ENCODE peak calls at places on chromosomes 1 and 21, in seven cellular contexts. One of them, this sample, is unnamed.

GRCh38 chr1:68111804-68112436 is 61.5 kb upstream of the DIRAS3 start:
- DNase-seq in memory B cell: no peak
- DNase-seq in T-helper 2 cell: no peak
- DNase-seq in NCI-H2171 treated with DMSO at 0.1 percent for 48 hours: peak
- DNase-seq in NCI-H446 treated with DMSO at 0.1 percent for 48 hours: peak
- DNase-seq in activated T-cell treated with anti-CD3 and anti-CD28 coated beads, Interleukin-2, amount 50 U/mL, for 72 hours: no peak
- DNase-seq in OCI-LY7: no peak
- DNase-seq in this sample: peak

GRCh38 chr1:100791586-100791985 is 72.0 kb downstream of the VCAM1 start:
- DNase-seq in memory B cell: no peak
- DNase-seq in T-helper 2 cell: no peak
- DNase-seq in NCI-H2171 treated with DMSO at 0.1 percent for 48 hours: no peak
- DNase-seq in NCI-H446 treated with DMSO at 0.1 percent for 48 hours: no peak
- DNase-seq in activated T-cell treated with anti-CD3 and anti-CD28 coated beads, Interleukin-2, amount 50 U/mL, for 72 hours: no peak
- DNase-seq in OCI-LY7: no peak
- DNase-seq in this sample: no peak

GRCh38 chr1:101474039-101474665 is 237.3 kb downstream of the S1PR1 start:
- DNase-seq in memory B cell: no peak
- DNase-seq in T-helper 2 cell: no peak
- DNase-seq in NCI-H2171 treated with DMSO at 0.1 percent for 48 hours: peak
- DNase-seq in NCI-H446 treated with DMSO at 0.1 percent for 48 hours: peak
- DNase-seq in activated T-cell treated with anti-CD3 and anti-CD28 coated beads, Interleukin-2, amount 50 U/mL, for 72 hours: no peak
- DNase-seq in OCI-LY7: peak
- DNase-seq in this sample: peak

GRCh38 chr1:4778056-4778455 is 123.6 kb downstream of the AJAP1 start:
- DNase-seq in memory B cell: no peak
- DNase-seq in T-helper 2 cell: no peak
- DNase-seq in NCI-H2171 treated with DMSO at 0.1 percent for 48 hours: no peak
- DNase-seq in NCI-H446 treated with DMSO at 0.1 percent for 48 hours: no peak
- DNase-seq in activated T-cell treated with anti-CD3 and anti-CD28 coated beads, Interleukin-2, amount 50 U/mL, for 72 hours: no peak
- DNase-seq in OCI-LY7: peak
- DNase-seq in this sample: no peak

GRCh38 chr1:91792393-91793032 is 93.4 kb downstream of the TGFBR3 start:
- DNase-seq in memory B cell: no peak
- DNase-seq in T-helper 2 cell: no peak
- DNase-seq in NCI-H2171 treated with DMSO at 0.1 percent for 48 hours: no peak
- DNase-seq in NCI-H446 treated with DMSO at 0.1 percent for 48 hours: no peak
- DNase-seq in activated T-cell treated with anti-CD3 and anti-CD28 coated beads, Interleukin-2, amount 50 U/mL, for 72 hours: no peak
- DNase-seq in OCI-LY7: peak
- DNase-seq in this sample: no peak

GRCh38 chr1:157081717-157082116 is 17.9 kb downstream of the ETV3L start:
- DNase-seq in memory B cell: no peak
- DNase-seq in T-helper 2 cell: no peak
- DNase-seq in NCI-H2171 treated with DMSO at 0.1 percent for 48 hours: no peak
- DNase-seq in NCI-H446 treated with DMSO at 0.1 percent for 48 hours: peak
- DNase-seq in activated T-cell treated with anti-CD3 and anti-CD28 coated beads, Interleukin-2, amount 50 U/mL, for 72 hours: no peak
- DNase-seq in OCI-LY7: no peak
- DNase-seq in this sample: no peak

GRCh38 chr1:195376190-195376589 is 1232.0 kb downstream of the KCNT2 start:
- DNase-seq in memory B cell: no peak
- DNase-seq in T-helper 2 cell: no peak
- DNase-seq in NCI-H2171 treated with DMSO at 0.1 percent for 48 hours: no peak
- DNase-seq in NCI-H446 treated with DMSO at 0.1 percent for 48 hours: no peak
- DNase-seq in activated T-cell treated with anti-CD3 and anti-CD28 coated beads, Interleukin-2, amount 50 U/mL, for 72 hours: no peak
- DNase-seq in OCI-LY7: peak
- DNase-seq in this sample: peak

GRCh38 chr1:241513378-241513777 is 6.2 kb downstream of the FH start:
- DNase-seq in memory B cell: no peak
- DNase-seq in T-helper 2 cell: no peak
- DNase-seq in NCI-H2171 treated with DMSO at 0.1 percent for 48 hours: no peak
- DNase-seq in NCI-H446 treated with DMSO at 0.1 percent for 48 hours: no peak
- DNase-seq in activated T-cell treated with anti-CD3 and anti-CD28 coated beads, Interleukin-2, amount 50 U/mL, for 72 hours: no peak
- DNase-seq in OCI-LY7: no peak
- DNase-seq in this sample: no peak

GRCh38 chr1:12102066-12102465 is 39.0 kb downstream of the TNFRSF8 start:
- DNase-seq in memory B cell: no peak
- DNase-seq in T-helper 2 cell: no peak
- DNase-seq in NCI-H2171 treated with DMSO at 0.1 percent for 48 hours: no peak
- DNase-seq in NCI-H446 treated with DMSO at 0.1 percent for 48 hours: no peak
- DNase-seq in activated T-cell treated with anti-CD3 and anti-CD28 coated beads, Interleukin-2, amount 50 U/mL, for 72 hours: no peak
- DNase-seq in OCI-LY7: no peak
- DNase-seq in this sample: no peak

GRCh38 chr1:183246436-183246835 is 60.4 kb downstream of the LAMC2 start:
- DNase-seq in memory B cell: no peak
- DNase-seq in T-helper 2 cell: no peak
- DNase-seq in NCI-H2171 treated with DMSO at 0.1 percent for 48 hours: no peak
- DNase-seq in NCI-H446 treated with DMSO at 0.1 percent for 48 hours: no peak
- DNase-seq in activated T-cell treated with anti-CD3 and anti-CD28 coated beads, Interleukin-2, amount 50 U/mL, for 72 hours: no peak
- DNase-seq in OCI-LY7: no peak
- DNase-seq in this sample: no peak

GRCh38 chr1:36457691-36458090 is 6.5 kb downstream of the MRPS15 start:
- DNase-seq in memory B cell: no peak
- DNase-seq in T-helper 2 cell: no peak
- DNase-seq in NCI-H2171 treated with DMSO at 0.1 percent for 48 hours: no peak
- DNase-seq in NCI-H446 treated with DMSO at 0.1 percent for 48 hours: no peak
- DNase-seq in activated T-cell treated with anti-CD3 and anti-CD28 coated beads, Interleukin-2, amount 50 U/mL, for 72 hours: no peak
- DNase-seq in OCI-LY7: no peak
- DNase-seq in this sample: peak

GRCh38 chr1:169509354-169509753 is 23.6 kb upstream of the SLC19A2 start:
- DNase-seq in memory B cell: no peak
- DNase-seq in T-helper 2 cell: no peak
- DNase-seq in NCI-H2171 treated with DMSO at 0.1 percent for 48 hours: no peak
- DNase-seq in NCI-H446 treated with DMSO at 0.1 percent for 48 hours: peak
- DNase-seq in activated T-cell treated with anti-CD3 and anti-CD28 coated beads, Interleukin-2, amount 50 U/mL, for 72 hours: no peak
- DNase-seq in OCI-LY7: no peak
- DNase-seq in this sample: no peak

GRCh38 chr21:45001134-45002095 is 61.6 kb downstream of the SLX9 start:
- DNase-seq in memory B cell: no peak
- DNase-seq in T-helper 2 cell: no peak
- DNase-seq in NCI-H2171 treated with DMSO at 0.1 percent for 48 hours: no peak
- DNase-seq in NCI-H446 treated with DMSO at 0.1 percent for 48 hours: no peak
- DNase-seq in activated T-cell treated with anti-CD3 and anti-CD28 coated beads, Interleukin-2, amount 50 U/mL, for 72 hours: no peak
- DNase-seq in OCI-LY7: no peak
- DNase-seq in this sample: no peak

GRCh38 chr1:94920061-94920460 is 6.8 kb downstream of the CNN3 start:
- DNase-seq in memory B cell: no peak
- DNase-seq in T-helper 2 cell: no peak
- DNase-seq in NCI-H2171 treated with DMSO at 0.1 percent for 48 hours: no peak
- DNase-seq in NCI-H446 treated with DMSO at 0.1 percent for 48 hours: no peak
- DNase-seq in activated T-cell treated with anti-CD3 and anti-CD28 coated beads, Interleukin-2, amount 50 U/mL, for 72 hours: no peak
- DNase-seq in OCI-LY7: no peak
- DNase-seq in this sample: no peak

GRCh38 chr21:42069327-42069726 is 1.8 kb upstream of the UMODL1 start:
- DNase-seq in memory B cell: no peak
- DNase-seq in T-helper 2 cell: peak
- DNase-seq in NCI-H2171 treated with DMSO at 0.1 percent for 48 hours: no peak
- DNase-seq in NCI-H446 treated with DMSO at 0.1 percent for 48 hours: no peak
- DNase-seq in activated T-cell treated with anti-CD3 and anti-CD28 coated beads, Interleukin-2, amount 50 U/mL, for 72 hours: no peak
- DNase-seq in OCI-LY7: no peak
- DNase-seq in this sample: no peak

GRCh38 chr1:91282695-91283420 is 121.8 kb downstream of the HFM1 start:
- DNase-seq in memory B cell: peak
- DNase-seq in T-helper 2 cell: peak
- DNase-seq in NCI-H2171 treated with DMSO at 0.1 percent for 48 hours: peak
- DNase-seq in NCI-H446 treated with DMSO at 0.1 percent for 48 hours: peak
- DNase-seq in activated T-cell treated with anti-CD3 and anti-CD28 coated beads, Interleukin-2, amount 50 U/mL, for 72 hours: peak
- DNase-seq in OCI-LY7: peak
- DNase-seq in this sample: peak

GRCh38 chr1:224432672-224433040 is 1.9 kb downstream of the WDR26 start:
- DNase-seq in memory B cell: no peak
- DNase-seq in T-helper 2 cell: peak
- DNase-seq in NCI-H2171 treated with DMSO at 0.1 percent for 48 hours: no peak
- DNase-seq in NCI-H446 treated with DMSO at 0.1 percent for 48 hours: no peak
- DNase-seq in activated T-cell treated with anti-CD3 and anti-CD28 coated beads, Interleukin-2, amount 50 U/mL, for 72 hours: peak
- DNase-seq in OCI-LY7: peak
- DNase-seq in this sample: peak

GRCh38 chr1:32962248-32962896 is 2.2 kb downstream of the RNF19B start:
- DNase-seq in memory B cell: no peak
- DNase-seq in T-helper 2 cell: peak
- DNase-seq in NCI-H2171 treated with DMSO at 0.1 percent for 48 hours: no peak
- DNase-seq in NCI-H446 treated with DMSO at 0.1 percent for 48 hours: no peak
- DNase-seq in activated T-cell treated with anti-CD3 and anti-CD28 coated beads, Interleukin-2, amount 50 U/mL, for 72 hours: no peak
- DNase-seq in OCI-LY7: peak
- DNase-seq in this sample: peak

GRCh38 chr21:25428537-25428936 is 178.7 kb downstream of the MRPL39 start:
- DNase-seq in memory B cell: no peak
- DNase-seq in T-helper 2 cell: no peak
- DNase-seq in NCI-H2171 treated with DMSO at 0.1 percent for 48 hours: no peak
- DNase-seq in NCI-H446 treated with DMSO at 0.1 percent for 48 hours: no peak
- DNase-seq in activated T-cell treated with anti-CD3 and anti-CD28 coated beads, Interleukin-2, amount 50 U/mL, for 72 hours: no peak
- DNase-seq in OCI-LY7: no peak
- DNase-seq in this sample: no peak

This sample was measured in KBM-7.